ENCODE peak calls at places on chromosome 22, in four cellular contexts. I is transverse colon, P is cardiac muscle cell, J is aorta. T is an unnamed sample.
A peak's percentile ranks its signal among the peaks of the same experiment; 100 is the strongest.

GRCh38 chr22:43562843-43563242 is 151.0 kb downstream of the MPPED1 start:
- DNase-seq in I (no peak), P (no peak), J (no peak), T (peak; percentile 53)

GRCh38 chr22:35337932-35338331 is 38.2 kb downstream of the TOM1 start:
- DNase-seq in I (no peak), P (no peak), J (no peak), T (no peak)

GRCh38 chr22:50705851-50706351 is 32.1 kb upstream of the ACR start:
- DNase-seq in I (no peak), P (no peak), J (peak; percentile 43), T (no peak)

GRCh38 chr22:40436460-40437431 is 66.4 kb downstream of the SGSM3 start:
- DNase-seq in I (peak; percentile 31), P (peak; percentile 78), J (no peak), T (no peak)

GRCh38 chr22:49951986-49952896 is 8.3 kb upstream of the PIM3 start:
- DNase-seq in I (no peak), P (peak; percentile 85), J (no peak), T (no peak)

GRCh38 chr22:27667121-27667843 is 134.3 kb downstream of the MN1 start:
- DNase-seq in I (no peak), P (peak; percentile 42), J (peak; percentile 83), T (no peak)

GRCh38 chr22:43826142-43827093 is 14.3 kb upstream of the EFCAB6 start:
- DNase-seq in I (no peak), P (peak; percentile 73), J (no peak), T (no peak)

GRCh38 chr22:38718414-38718813 is 12.7 kb downstream of the GTPBP1 start:
- DNase-seq in I (peak; percentile 79), P (peak; percentile 80), J (peak; percentile 81), T (no peak)

GRCh38 chr22:48703265-48703941 is 1124.3 kb downstream of the BRD1 start:
- DNase-seq in I (no peak), P (no peak), J (peak; percentile 23), T (no peak)

GRCh38 chr22:35409783-35410662 is 10.1 kb downstream of the MCM5 start:
- DNase-seq in I (peak; percentile 52), P (peak; percentile 34), J (peak; percentile 86), T (no peak)

GRCh38 chr22:30575011-30575671 is 676 bp upstream of the GAL3ST1 start:
- DNase-seq in I (no peak), P (peak; percentile 94), J (peak; percentile 84), T (peak; percentile 96)

GRCh38 chr22:30575859-30576258 is 1.4 kb upstream of the GAL3ST1 start:
- DNase-seq in I (peak; percentile 30), P (no peak), J (no peak), T (no peak)

GRCh38 chr22:30572840-30573593 is 1.4 kb downstream of the GAL3ST1 start:
- DNase-seq in I (peak; percentile 66), P (no peak), J (no peak), T (no peak)

GRCh38 chr22:30573594-30574094 is 821 bp downstream of the GAL3ST1 start:
- DNase-seq in I (peak; percentile 49), P (no peak), J (no peak), T (no peak)

GRCh38 chr22:30574095-30574981 is at the start of gene GAL3ST1:
- DNase-seq in I (peak; percentile 66), P (no peak), J (no peak), T (no peak)
- H3K4me3 ChIP-seq in I (peak within 1 kb of the TSS; percentile 34), P (peak within 1 kb of the TSS; percentile 29), J (peak within 1 kb of the TSS; percentile 24), T (peak within 1 kb of the TSS; percentile 61)

GRCh38 chr22:41557401-41558240 is 3.2 kb upstream of the CSDC2 start:
- DNase-seq in I (peak; percentile 46), P (peak; percentile 97), J (peak; percentile 88), T (peak; percentile 92)

GRCh38 chr22:41561335-41561734 is 525 bp downstream of the CSDC2 start:
- DNase-seq in I (no peak), P (no peak), J (no peak), T (no peak)

GRCh38 chr22:41561788-41562187 is 978 bp downstream of the CSDC2 start:
- DNase-seq in I (no peak), P (no peak), J (no peak), T (no peak)

GRCh38 chr22:41562461-41562860 is 1.7 kb downstream of the CSDC2 start:
- DNase-seq in I (no peak), P (no peak), J (no peak), T (no peak)

DNA sequence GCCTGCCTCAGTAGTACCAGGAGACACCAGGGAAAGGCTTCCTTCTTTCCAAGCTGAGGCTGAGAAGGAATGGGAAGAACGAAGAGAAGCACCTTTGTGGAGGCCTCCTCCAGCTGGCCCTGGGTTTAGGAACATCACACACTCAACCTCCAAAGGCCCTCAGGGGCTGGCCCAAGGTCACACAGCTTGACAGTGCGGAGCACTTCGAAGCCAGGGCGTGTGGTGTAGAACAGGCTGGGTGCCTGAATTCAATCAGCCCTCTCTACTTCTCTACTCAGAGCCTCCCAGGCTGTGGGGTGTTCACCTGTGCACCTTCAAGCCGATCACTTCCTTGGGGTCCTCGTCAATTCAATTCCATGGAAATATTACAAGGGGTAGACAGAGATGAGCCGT is 719 bp upstream of the CSDC2 start:
- DNase-seq in I (no peak), P (no peak), J (no peak), T (no peak)
- H3K27ac ChIP-seq in I (peak overlapping the region; percentile 79), P (peak overlapping the region; percentile 59), J (peak overlapping the region; percentile 90), T (peak overlapping the region; percentile 100)

GRCh38 chr22:42500164-42500835 is 19.3 kb downstream of the RRP7A start:
- DNase-seq in I (peak; percentile 92), P (peak; percentile 85), J (peak; percentile 89), T (no peak)

GRCh38 chr22:42500836-42501179 is 18.8 kb downstream of the RRP7A start:
- DNase-seq in I (no peak), P (no peak), J (no peak), T (no peak)
- H3K4me3 ChIP-seq in I (peak overlapping the region; percentile 33), P (no peak overlapping the region), J (no peak overlapping the region), T (peak overlapping the region; percentile 62)

DNA sequence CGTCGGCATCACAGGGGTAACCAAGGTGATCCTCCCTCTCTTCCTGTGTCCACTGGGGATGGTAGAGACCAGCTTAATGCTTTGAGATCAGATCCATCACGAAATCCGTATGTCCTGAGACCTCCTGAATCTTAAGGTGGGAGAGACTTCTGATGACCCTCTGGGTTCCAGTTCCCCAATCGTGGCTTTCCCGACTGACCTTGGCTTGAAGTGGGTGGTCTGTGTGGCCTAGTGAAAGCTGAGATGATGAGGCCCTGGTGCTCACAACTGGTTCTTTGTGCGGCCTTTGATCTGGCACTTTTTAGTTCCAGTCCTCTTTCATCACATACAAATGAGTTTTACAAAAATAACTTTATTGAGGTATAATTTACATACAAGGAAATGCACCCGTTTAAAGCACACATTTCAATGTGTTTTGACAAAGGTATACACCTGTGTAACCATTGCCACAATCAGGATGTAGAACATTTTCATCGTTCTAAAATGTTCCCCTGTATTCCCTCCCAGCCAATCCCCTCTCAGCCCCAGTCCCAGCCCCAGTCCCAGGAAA is 6.1 kb downstream of the MIAT start:
- DNase-seq in I (no peak), P (no peak), J (no peak), T (no peak)
- H3K27ac ChIP-seq in I (no peak overlapping the region), P (no peak overlapping the region), J (no peak overlapping the region), T (no peak overlapping the region)

GRCh38 chr22:46066691-46067090 is 83.6 kb upstream of the PPARA start:
- DNase-seq in I (peak; percentile 29), P (no peak), J (peak; percentile 26), T (peak; percentile 62)

GRCh38 chr22:46065733-46066454 is 84.4 kb upstream of the PPARA start:
- DNase-seq in I (no peak), P (no peak), J (no peak), T (no peak)

GRCh38 chr22:46068176-46068907 is 82.0 kb upstream of the PPARA start:
- DNase-seq in I (no peak), P (no peak), J (no peak), T (no peak)

GRCh38 chr22:46068908-46069481 is 81.3 kb upstream of the PPARA start:
- DNase-seq in I (peak; percentile 36), P (peak; percentile 48), J (peak; percentile 44), T (peak; percentile 63)

GRCh38 chr22:46067159-46068111 is 82.9 kb upstream of the PPARA start:
- DNase-seq in I (peak; percentile 9), P (no peak), J (peak; percentile 49), T (peak; percentile 70)
- H3K4me3 ChIP-seq in I (peak overlapping the region; percentile 24), P (no peak overlapping the region), J (no peak overlapping the region), T (peak overlapping the region; percentile 61)

GRCh38 chr22:25077056-25077455 is 122.6 kb upstream of the CRYBB3 start:
- DNase-seq in I (no peak), P (no peak), J (no peak), T (no peak)
- H3K27ac ChIP-seq in I (no peak overlapping the region), P (no peak overlapping the region), J (peak overlapping the region; percentile 39), T (peak overlapping the region; percentile 90)

GRCh38 chr22:37022483-37023337 is 3.2 kb downstream of the MPST start:
- DNase-seq in I (no peak), P (no peak), J (no peak), T (no peak)

GRCh38 chr22:37021710-37022482 is 2.4 kb downstream of the MPST start:
- DNase-seq in I (peak; percentile 53), P (peak; percentile 58), J (no peak), T (no peak)

GRCh38 chr22:37025500-37026070 is 6.0 kb downstream of the MPST start:
- DNase-seq in I (peak; percentile 48), P (no peak), J (no peak), T (no peak)

GRCh38 chr22:37024339-37025157 is 5.0 kb downstream of the MPST start:
- DNase-seq in I (peak; percentile 37), P (no peak), J (no peak), T (no peak)

DNA sequence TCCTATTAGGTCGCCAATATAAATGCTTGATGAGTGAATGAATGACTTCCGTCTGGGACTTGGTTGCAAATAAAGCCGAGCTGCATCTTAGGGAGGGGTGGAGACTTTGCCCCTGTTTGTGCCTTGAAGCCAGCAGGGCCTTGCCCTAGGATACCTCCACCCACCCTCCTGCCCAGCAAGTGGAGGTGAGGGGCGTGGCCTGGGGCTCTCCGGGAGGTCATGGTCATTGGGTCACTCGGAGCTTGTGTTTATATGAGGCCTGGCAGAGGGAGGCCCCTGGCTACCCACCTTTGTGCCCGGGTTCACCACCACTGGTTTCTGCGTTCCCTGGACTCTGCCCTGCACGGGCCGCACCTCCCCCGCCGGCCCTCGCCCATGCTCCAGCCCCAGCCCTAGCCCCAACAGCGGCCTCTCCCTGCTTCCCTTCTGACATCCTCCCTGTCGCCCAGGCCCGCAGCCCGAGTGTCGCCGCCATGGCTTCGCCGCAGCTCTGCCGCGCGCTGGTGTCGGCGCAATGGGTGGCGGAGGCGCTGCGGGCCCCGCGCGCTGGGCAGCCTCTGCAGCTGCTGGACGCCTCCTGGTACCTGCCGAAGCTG is 4.3 kb downstream of the MPST start:
- DNase-seq in I (peak; percentile 91), P (no peak), J (no peak), T (no peak)
- H3K4me3 ChIP-seq in I (no peak overlapping the region), P (no peak overlapping the region), J (no peak overlapping the region), T (no peak overlapping the region)

GRCh38 chr22:18024276-18024939 is at the start of gene MICAL3:
- DNase-seq in I (peak; percentile 75), P (peak; percentile 72), J (peak; percentile 68), T (no peak)
- H3K27ac ChIP-seq in I (peak within 1 kb of the TSS; percentile 91), P (no peak within 1 kb of the TSS), J (peak within 1 kb of the TSS; percentile 22), T (peak within 1 kb of the TSS; percentile 56)

GRCh38 chr22:21568207-21569075 is 927 bp downstream of the UBE2L3 start:
- DNase-seq in I (peak; percentile 39), P (peak; percentile 49), J (peak; percentile 56), T (no peak)
- H3K4me3 ChIP-seq in I (peak overlapping the region; percentile 90), P (peak overlapping the region; percentile 93), J (peak overlapping the region; percentile 95), T (peak overlapping the region; percentile 81)

GRCh38 chr22:30411780-30412179 is 13.8 kb upstream of the MTFP1 start:
- DNase-seq in I (no peak), P (no peak), J (no peak), T (no peak)
- H3K27ac ChIP-seq in I (no peak overlapping the region), P (no peak overlapping the region), J (no peak overlapping the region), T (no peak overlapping the region)